ENCODE peak calls at places on chromosomes 7 and 10, in ten cellular contexts. X, E, N, P, H, Q, S, T, K and M are unnamed samples.

GRCh38 chr7:44155191-44156185 is 14.4 kb upstream of the MYL7 start:
- DNase-seq in N (no peak), H (no peak), E (no peak), K (no peak), S (no peak), P (no peak), T (no peak), Q (no peak), X (peak; percentile 53), M (no peak)

GRCh38 chr10:120459185-120459584 is 2.2 kb downstream of the PLPP4 start:
- DNase-seq in N (no peak), T (no peak), E (peak; percentile 32), P (no peak), K (no peak), X (no peak), S (no peak), Q (no peak), H (no peak), M (no peak)

GRCh38 chr7:14836571-14837189 is 65.9 kb downstream of the DGKB start:
- DNase-seq in X (no peak), Q (no peak), H (peak; percentile 94), S (peak; percentile 75), T (no peak), E (peak; percentile 80), P (no peak), N (peak; percentile 62), K (peak; percentile 90), M (no peak)

GRCh38 chr7:143131777-143132176 is at the start of gene PIP:
- DNase-seq in X (no peak), N (no peak), T (no peak), K (peak; percentile 21), Q (no peak), P (no peak), E (no peak), S (no peak), H (no peak), M (no peak)

GRCh38 chr10:11551915-11552602 is 59.4 kb downstream of the USP6NL start:
- DNase-seq in S (peak; percentile 97), N (no peak), X (no peak), H (peak; percentile 83), Q (no peak), P (no peak), T (no peak), E (peak; percentile 98), K (peak; percentile 80), M (peak; percentile 57)

GRCh38 chr7:50588937-50589336 is 23.7 kb upstream of the DDC start:
- DNase-seq in H (no peak), N (no peak), Q (no peak), S (no peak), K (no peak), T (no peak), P (no peak), X (no peak), E (no peak), M (no peak)

GRCh38 chr7:132738254-132738653 is 162.0 kb upstream of the PLXNA4 start:
- DNase-seq in Q (no peak), P (no peak), X (no peak), K (peak; percentile 31), T (no peak), E (peak; percentile 97), S (peak; percentile 92), N (no peak), H (peak; percentile 80), M (no peak)

GRCh38 chr10:3825244-3825643 is 40.2 kb upstream of the KLF6 start:
- DNase-seq in E (peak; percentile 90), X (peak; percentile 58), N (no peak), T (no peak), P (peak; percentile 85), Q (no peak), S (peak; percentile 74), K (peak; percentile 93), H (peak; percentile 75), M (no peak)

GRCh38 chr7:11557627-11558026 is 274.4 kb downstream of the THSD7A start:
- DNase-seq in E (peak; percentile 17), S (no peak), P (no peak), X (no peak), T (no peak), N (no peak), K (no peak), Q (no peak), H (peak; percentile 2), M (peak; percentile 53)

GRCh38 chr7:32061346-32061745 is 8.9 kb downstream of the PDE1C start:
- DNase-seq in E (no peak), Q (no peak), N (no peak), H (no peak), P (no peak), T (no peak), X (no peak), K (no peak), S (no peak), M (no peak)

GRCh38 chr7:18086165-18087030 is 58.8 kb upstream of the PRPS1L1 start:
- DNase-seq in K (peak; percentile 71), S (no peak), N (no peak), X (peak; percentile 67), E (peak; percentile 41), T (no peak), Q (peak; percentile 66), P (no peak), H (no peak), M (no peak)

GRCh38 chr7:2239242-2239641 is 2.8 kb downstream of the MRM2 start:
- DNase-seq in T (no peak), S (no peak), K (no peak), Q (no peak), H (no peak), E (no peak), N (no peak), P (no peak), X (no peak), M (no peak)

GRCh38 chr7:2232766-2233520 is at the start of gene MAD1L1:
- DNase-seq in T (peak; percentile 86), X (peak; percentile 94), K (peak; percentile 98), E (peak; percentile 85), P (peak; percentile 94), N (peak; percentile 89), Q (peak; percentile 94), H (peak; percentile 83), S (peak; percentile 88), M (peak; percentile 73)

GRCh38 chr7:2233876-2234275 is 1.1 kb upstream of the MAD1L1 start:
- DNase-seq in E (peak; percentile 72), H (no peak), K (no peak), S (peak; percentile 39), T (no peak), N (no peak), X (no peak), Q (no peak), P (no peak), M (no peak)

GRCh38 chr7:2241580-2242540 is at the start of the genes MRM2 and NUDT1:
- DNase-seq in T (peak; percentile 68), K (peak; percentile 95), S (peak; percentile 62), E (peak; percentile 68), H (peak; percentile 45), X (peak; percentile 87), N (peak; percentile 85), P (peak; percentile 91), Q (peak; percentile 92), M (peak; percentile 75)

GRCh38 chr7:2237109-2237602 is 4.4 kb upstream of the MAD1L1 start:
- DNase-seq in K (no peak), P (no peak), X (no peak), E (no peak), H (no peak), Q (peak; percentile 82), N (peak; percentile 67), T (no peak), S (no peak), M (no peak)
- H3K36me3 ChIP-seq in K (peaks cover 48% of the 10 kb centered on the region), P (peaks cover 33% of the 10 kb centered on the region), X (peaks cover 53% of the 10 kb centered on the region), E (peaks cover 18% of the 10 kb centered on the region), H (peaks cover 32% of the 10 kb centered on the region), Q (peaks cover 34% of the 10 kb centered on the region), N (peaks cover 26% of the 10 kb centered on the region), T (peaks cover 26% of the 10 kb centered on the region), S (peaks cover 32% of the 10 kb centered on the region), M (peaks cover 67% of the 10 kb centered on the region)

GRCh38 chr7:156600496-156600895 is 40.1 kb upstream of the RNF32 start:
- DNase-seq in H (no peak), T (no peak), S (no peak), X (no peak), K (no peak), Q (no peak), P (no peak), N (no peak), E (no peak), M (no peak)
- H3K4me3 ChIP-seq in H (no peak overlapping the region), T (no peak overlapping the region), S (no peak overlapping the region), X (no peak overlapping the region), K (no peak overlapping the region), Q (no peak overlapping the region), P (no peak overlapping the region), N (no peak overlapping the region), E (no peak overlapping the region), M (no peak overlapping the region)

GRCh38 chr7:116525913-116526857 is 1.3 kb downstream of the CAV1 start:
- DNase-seq in N (peak; percentile 85), E (peak; percentile 86), S (peak; percentile 88), K (peak; percentile 95), T (peak; percentile 32), X (peak; percentile 92), P (peak; percentile 82), H (peak; percentile 77), Q (peak; percentile 90), M (peak; percentile 70)

GRCh38 chr7:116526897-116527296 is 2.1 kb downstream of the CAV1 start:
- DNase-seq in H (no peak), N (no peak), P (no peak), T (no peak), S (no peak), X (no peak), E (no peak), Q (no peak), K (peak; percentile 50), M (no peak)

GRCh38 chr7:116529250-116529649 is 4.4 kb downstream of the CAV1 start:
- DNase-seq in X (no peak), H (no peak), K (no peak), T (no peak), S (no peak), E (no peak), P (no peak), N (no peak), Q (no peak), M (no peak)

GRCh38 chr7:116527521-116527920 is 2.7 kb downstream of the CAV1 start:
- DNase-seq in Q (no peak), X (no peak), P (no peak), H (no peak), E (peak; percentile 34), T (no peak), K (peak; percentile 50), N (no peak), S (peak; percentile 56), M (no peak)

GRCh38 chr7:116528008-116528789 is 3.4 kb downstream of the CAV1 start:
- DNase-seq in T (no peak), X (peak; percentile 88), H (peak; percentile 95), S (peak; percentile 97), P (no peak), N (peak; percentile 74), K (peak; percentile 97), E (peak; percentile 97), Q (no peak), M (no peak)
- H3K36me3 ChIP-seq in T (no peaks in the 10 kb centered on the region), X (peaks cover 4% of the 10 kb centered on the region), H (peaks cover 33% of the 10 kb centered on the region), S (peaks cover 26% of the 10 kb centered on the region), P (no peaks in the 10 kb centered on the region), N (peaks cover 67% of the 10 kb centered on the region), K (peaks cover 50% of the 10 kb centered on the region), E (peaks cover 8% of the 10 kb centered on the region), Q (no peaks in the 10 kb centered on the region), M (no peaks in the 10 kb centered on the region)

DNA sequence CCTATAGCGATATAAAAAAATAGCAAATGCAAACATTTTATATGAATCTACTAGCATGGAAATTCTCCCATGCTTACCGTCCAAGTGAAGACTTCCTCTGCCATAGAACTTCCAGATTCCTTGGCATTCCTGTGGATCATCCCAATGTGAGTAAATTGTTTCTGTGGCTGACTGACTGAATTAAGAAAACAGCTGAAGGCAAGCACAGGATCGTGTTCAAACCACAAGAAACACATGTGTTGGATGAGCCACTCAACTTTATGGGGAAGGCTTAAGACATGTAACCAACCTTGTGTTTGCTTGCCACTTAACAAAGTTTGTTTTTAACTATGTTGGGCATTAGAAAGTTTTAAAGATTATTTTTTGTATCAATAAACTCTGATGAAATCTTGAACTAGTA is 2.6 kb upstream of the MYPN start:
- DNase-seq in H (peak; percentile 83), S (peak; percentile 95), K (peak; percentile 74), N (no peak), X (no peak), Q (no peak), E (peak; percentile 98), P (no peak), T (no peak), M (no peak)
- H3K4me3 ChIP-seq in H (peak overlapping the region; percentile 3), S (no peak overlapping the region), K (peak overlapping the region; percentile 1), N (no peak overlapping the region), X (no peak overlapping the region), Q (no peak overlapping the region), E (no peak overlapping the region), P (no peak overlapping the region), T (no peak overlapping the region), M (no peak overlapping the region)